ENCODE peak calls at places on chromosome 9, in ten cellular contexts. V is psoas muscle; I is OCI-LY7; C is heart right ventricle; O is epithelial cell of esophagus; H is A549; L is ovary; B is right atrium auricular region; K is H1; Q is CD8-positive, alpha-beta T cell. G is an unnamed sample.
A peak's percentile ranks its signal among the peaks of the same experiment; 100 is the strongest.

GRCh38 chr9:136253246-136254130 is 7.9 kb upstream of the QSOX2 start:
- DNase-seq in H (no peak), Q (peak; percentile 11), V (no peak), I (no peak), L (no peak), C (no peak), K (no peak), O (no peak), B (no peak), G (no peak)

GRCh38 chr9:117825609-117826347 is 121.6 kb downstream of the TLR4 start:
- DNase-seq in Q (peak; percentile 40), O (no peak), L (no peak), K (no peak), B (no peak), C (no peak), H (no peak), I (no peak), V (no peak), G (peak; percentile 74)

GRCh38 chr9:113219972-113220371 is 1.1 kb downstream of the FKBP15 start:
- DNase-seq in B (no peak), V (no peak), C (no peak), K (no peak), O (peak; percentile 33), Q (no peak), L (no peak), H (no peak), I (peak; percentile 30), G (peak; percentile 89)

GRCh38 chr9:129225201-129225778 is 47.2 kb upstream of the IER5L start:
- DNase-seq in V (peak; percentile 11), K (no peak), O (no peak), I (no peak), C (no peak), L (no peak), Q (no peak), H (no peak), B (no peak), G (no peak)

GRCh38 chr9:109192732-109193361 is 25.8 kb upstream of the FRRS1L start:
- DNase-seq in H (peak; percentile 22), V (no peak), C (no peak), O (peak; percentile 39), K (peak; percentile 31), Q (no peak), B (no peak), L (peak; percentile 71), I (no peak), G (peak; percentile 32)

GRCh38 chr9:79028101-79028500 is 543.7 kb upstream of the TLE4 start:
- DNase-seq in V (no peak), L (no peak), H (no peak), O (peak; percentile 59), Q (no peak), C (no peak), I (no peak), K (no peak), B (no peak), G (no peak)

GRCh38 chr9:4138180-4138579 is 161.7 kb downstream of the GLIS3 start:
- DNase-seq in H (no peak), Q (no peak), B (no peak), L (no peak), K (no peak), O (no peak), V (no peak), I (no peak), C (no peak), G (no peak)

GRCh38 chr9:102778756-102779155 is 216.4 kb upstream of the CYLC2 start:
- DNase-seq in I (no peak), H (no peak), O (peak; percentile 0), V (no peak), B (no peak), Q (no peak), K (no peak), L (no peak), C (no peak), G (no peak)

GRCh38 chr9:37908283-37908682 is 4.4 kb upstream of the SLC25A51 start:
- DNase-seq in O (no peak), B (peak; percentile 18), H (no peak), I (no peak), C (no peak), K (no peak), L (no peak), V (no peak), Q (no peak), G (no peak)

GRCh38 chr9:87771251-87772006 is 45.5 kb downstream of the CTSL start:
- DNase-seq in B (no peak), C (peak; percentile 31), V (no peak), O (no peak), H (no peak), L (no peak), K (peak; percentile 44), I (no peak), Q (no peak), G (no peak)

GRCh38 chr9:131727184-131727785 is 12.6 kb downstream of the RAPGEF1 start:
- DNase-seq in Q (no peak), I (no peak), V (peak; percentile 64), K (no peak), B (no peak), L (no peak), H (no peak), C (no peak), O (peak; percentile 91), G (peak; percentile 38)

GRCh38 chr9:123090198-123090896 is 56.9 kb downstream of the GPR21 start:
- DNase-seq in I (peak; percentile 21), K (no peak), H (no peak), V (no peak), L (no peak), C (no peak), B (no peak), Q (no peak), O (no peak), G (no peak)

GRCh38 chr9:131418143-131419028 is 24.5 kb downstream of the PRRC2B start:
- DNase-seq in K (no peak), Q (no peak), O (no peak), I (no peak), C (no peak), V (no peak), H (no peak), L (no peak), B (no peak), G (no peak)

GRCh38 chr9:96006961-96007360 is 131.5 kb downstream of the ERCC6L2 start:
- DNase-seq in V (no peak), B (no peak), H (no peak), K (no peak), I (no peak), C (no peak), O (no peak), Q (no peak), L (no peak), G (no peak)

GRCh38 chr9:135183538-135184153 is 96.2 kb downstream of the OLFM1 start:
- DNase-seq in V (no peak), L (no peak), K (no peak), C (no peak), O (no peak), I (no peak), H (no peak), B (no peak), Q (no peak), G (no peak)
- TF ChIP-seq CTCF in V (no peak), L (no peak), K (no peak), C (no peak), O (no peak), I (no peak), H (no peak), B (no peak), Q (no peak), G (no peak)

DNA sequence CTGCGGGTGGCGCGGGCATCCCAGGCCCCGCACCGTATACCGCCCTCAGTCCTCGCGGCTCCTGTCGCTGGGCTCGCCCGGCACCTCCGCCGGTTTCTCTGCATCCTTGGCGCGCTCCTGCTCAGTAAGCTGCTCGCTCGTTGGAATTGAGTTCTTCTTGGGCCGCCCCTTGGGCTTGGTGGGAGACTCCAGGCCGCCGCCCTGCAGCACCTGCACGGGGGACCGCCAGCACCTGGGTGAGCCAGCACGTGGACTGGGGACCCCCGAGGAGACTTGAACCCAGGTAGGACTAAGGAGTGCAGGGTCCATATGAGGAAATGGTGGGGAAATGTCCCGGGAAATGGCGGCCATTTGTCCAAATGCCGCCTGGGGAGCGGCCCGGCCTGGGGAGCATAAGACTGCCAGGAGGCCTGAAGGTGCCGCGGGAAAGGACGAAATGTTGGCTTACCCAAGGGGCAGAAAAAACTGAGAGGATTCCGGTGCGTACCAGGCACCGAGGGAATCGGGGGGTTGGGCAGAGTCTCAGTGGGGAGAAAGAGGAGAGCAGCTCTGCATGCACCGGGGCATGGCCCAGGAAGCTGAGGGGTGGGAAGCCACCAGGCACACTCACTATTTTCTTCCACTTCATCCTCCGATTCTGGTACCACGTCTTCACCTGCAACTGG is 2.9 kb downstream of the BARX1 start:
- DNase-seq in H (no peak), C (no peak), B (no peak), I (no peak), K (no peak), O (no peak), Q (no peak), V (no peak), L (no peak), G (no peak)
- H3K4me3 ChIP-seq in H (no peak overlapping the region), C (peak overlapping the region; percentile 54), B (no peak overlapping the region), I (no peak overlapping the region), K (peak overlapping the region; percentile 57), O (no peak overlapping the region), Q (peak overlapping the region; percentile 68), V (peak overlapping the region; percentile 62), L (no peak overlapping the region), G (no peak overlapping the region)

DNA sequence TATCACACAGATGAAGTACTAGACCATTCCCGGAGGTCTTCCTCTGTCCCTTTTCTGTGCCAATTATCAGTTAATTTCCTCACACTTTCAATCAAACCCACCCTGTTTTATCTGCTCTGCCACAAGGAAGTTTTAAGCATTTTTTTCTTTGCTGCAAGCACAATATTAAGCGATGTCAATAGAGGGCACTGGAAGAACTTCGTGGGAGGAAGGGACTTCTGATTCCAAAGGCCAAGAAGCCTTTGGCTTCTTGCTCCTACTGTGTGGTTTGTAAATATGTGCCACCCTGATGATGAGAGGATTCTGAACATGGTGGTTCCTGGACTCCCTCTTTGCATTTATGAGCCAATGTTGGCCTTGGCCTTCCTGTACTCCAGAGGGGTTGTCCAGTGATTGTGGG is 1712.5 kb upstream of the C9orf72 start:
- DNase-seq in Q (no peak), C (no peak), V (no peak), I (no peak), H (no peak), L (no peak), B (no peak), O (peak; percentile 5), K (peak; percentile 15), G (no peak)
- TF ChIP-seq CTCF in Q (no peak), C (no peak), V (no peak), I (peak; percentile 13), H (peak; percentile 52), L (no peak), B (no peak), O (peak; percentile 28), K (peak; percentile 51), G (no peak)

DNA sequence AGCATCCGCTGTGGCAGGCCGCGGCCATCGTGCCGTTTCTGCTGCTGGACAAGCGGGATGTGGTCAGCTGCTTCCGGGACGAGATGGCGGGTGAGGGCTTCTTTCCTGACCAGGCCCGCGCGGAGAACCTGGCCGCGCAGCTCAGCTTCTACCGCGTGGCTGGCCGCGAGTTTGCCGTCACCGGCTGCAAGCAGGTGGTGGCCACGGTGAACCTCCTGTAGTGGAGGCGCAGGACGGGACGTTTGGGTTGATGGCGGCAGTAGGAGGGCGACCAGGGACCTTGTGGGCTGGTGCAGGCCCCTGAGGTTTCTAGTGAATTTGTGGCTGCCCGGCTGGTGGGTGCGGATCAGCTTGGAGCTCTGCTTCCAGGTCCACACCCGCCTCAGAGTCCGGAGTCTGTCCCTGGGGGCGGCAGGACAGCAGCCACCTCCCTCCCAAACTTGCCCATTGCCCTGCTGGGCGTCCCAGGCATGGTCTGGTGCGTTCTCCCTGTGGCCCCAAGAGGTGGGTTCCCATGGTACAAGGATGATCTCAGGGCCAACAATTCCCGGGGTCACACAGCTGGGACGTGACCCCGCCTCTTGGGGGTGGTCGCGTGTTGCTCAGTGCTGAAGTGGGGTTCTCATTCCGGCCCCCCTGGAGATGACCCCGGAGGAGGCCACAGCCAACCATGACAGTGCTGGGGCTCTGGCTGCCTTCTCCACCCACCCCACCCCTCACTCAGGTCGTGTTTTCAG is 2.4 kb downstream of the TOR4A start:
- DNase-seq in I (no peak), B (no peak), O (no peak), Q (no peak), L (peak; percentile 18), H (no peak), C (no peak), V (no peak), K (no peak), G (no peak)
- H3K4me3 ChIP-seq in I (no peak overlapping the region), B (no peak overlapping the region), O (no peak overlapping the region), Q (no peak overlapping the region), L (no peak overlapping the region), H (no peak overlapping the region), C (no peak overlapping the region), V (no peak overlapping the region), K (peak overlapping the region; percentile 75), G (no peak overlapping the region)